ENCODE peak calls at places on chromosomes 7 and 10, in nine cellular contexts. One of them, this sample, is unnamed. For H3K4me1, the result is how much of the 10 kb centered on the place peaks cover.

GRCh38 chr7:136941815-136942214 is 73.4 kb downstream of the CHRM2 start:
- DNase-seq in esophagus squamous epithelium: no peak
- DNase-seq in heart right ventricle: no peak
- DNase-seq in spleen: no peak
- DNase-seq in lower lobe of right lung: no peak
- DNase-seq in GM23248: no peak
- DNase-seq in OCI-LY7: no peak
- DNase-seq in A549: no peak
- DNase-seq in iPS DF 6.9: no peak
- DNase-seq in this sample: no peak

GRCh38 chr7:47568569-47568968 is 13.3 kb downstream of the TNS3 start:
- DNase-seq in iPS DF 6.9: no peak
- DNase-seq in GM23248: no peak
- DNase-seq in esophagus squamous epithelium: no peak
- DNase-seq in lower lobe of right lung: peak
- DNase-seq in OCI-LY7: no peak
- DNase-seq in heart right ventricle: no peak
- DNase-seq in A549: no peak
- DNase-seq in spleen: peak
- DNase-seq in this sample: no peak

GRCh38 chr10:116451956-116452720 is 24.5 kb downstream of the PNLIPRP3 start:
- DNase-seq in heart right ventricle: no peak
- DNase-seq in A549: no peak
- DNase-seq in GM23248: no peak
- DNase-seq in iPS DF 6.9: no peak
- DNase-seq in esophagus squamous epithelium: no peak
- DNase-seq in lower lobe of right lung: no peak
- DNase-seq in OCI-LY7: no peak
- DNase-seq in spleen: no peak
- DNase-seq in this sample: no peak

GRCh38 chr7:134351424-134351823 is 34.7 kb upstream of the SLC35B4 start:
- DNase-seq in iPS DF 6.9: no peak
- DNase-seq in heart right ventricle: no peak
- DNase-seq in esophagus squamous epithelium: no peak
- DNase-seq in A549: no peak
- DNase-seq in lower lobe of right lung: no peak
- DNase-seq in OCI-LY7: no peak
- DNase-seq in GM23248: no peak
- DNase-seq in spleen: no peak
- DNase-seq in this sample: no peak

GRCh38 chr10:97393034-97393573 is 8.0 kb downstream of the RRP12 start:
- DNase-seq in lower lobe of right lung: no peak
- DNase-seq in GM23248: no peak
- DNase-seq in OCI-LY7: no peak
- DNase-seq in A549: no peak
- DNase-seq in esophagus squamous epithelium: no peak
- DNase-seq in iPS DF 6.9: no peak
- DNase-seq in spleen: no peak
- DNase-seq in heart right ventricle: no peak
- DNase-seq in this sample: no peak

GRCh38 chr10:22997102-22997501 is 69.2 kb downstream of the ARMC3 start:
- DNase-seq in A549: no peak
- DNase-seq in heart right ventricle: no peak
- DNase-seq in GM23248: peak
- DNase-seq in iPS DF 6.9: no peak
- DNase-seq in esophagus squamous epithelium: no peak
- DNase-seq in OCI-LY7: no peak
- DNase-seq in spleen: no peak
- DNase-seq in lower lobe of right lung: no peak
- DNase-seq in this sample: peak

GRCh38 chr10:123574299-123574698 is 91.9 kb upstream of the GPR26 start:
- DNase-seq in heart right ventricle: no peak
- DNase-seq in lower lobe of right lung: no peak
- DNase-seq in esophagus squamous epithelium: no peak
- DNase-seq in iPS DF 6.9: no peak
- DNase-seq in spleen: no peak
- DNase-seq in GM23248: no peak
- DNase-seq in OCI-LY7: no peak
- DNase-seq in A549: no peak
- DNase-seq in this sample: no peak

GRCh38 chr10:113027574-113028392 is 77.7 kb downstream of the TCF7L2 start:
- DNase-seq in GM23248: peak
- DNase-seq in OCI-LY7: no peak
- DNase-seq in spleen: no peak
- DNase-seq in A549: no peak
- DNase-seq in heart right ventricle: no peak
- DNase-seq in lower lobe of right lung: no peak
- DNase-seq in iPS DF 6.9: no peak
- DNase-seq in esophagus squamous epithelium: no peak
- DNase-seq in this sample: no peak

GRCh38 chr7:43072530-43072929 is 39.9 kb upstream of the HECW1 start:
- DNase-seq in lower lobe of right lung: no peak
- DNase-seq in iPS DF 6.9: no peak
- DNase-seq in heart right ventricle: no peak
- DNase-seq in A549: no peak
- DNase-seq in GM23248: no peak
- DNase-seq in OCI-LY7: peak
- DNase-seq in spleen: no peak
- DNase-seq in esophagus squamous epithelium: no peak
- DNase-seq in this sample: no peak

GRCh38 chr7:74291535-74291934 is 2.3 kb downstream of the CLIP2 start:
- DNase-seq in A549: no peak
- DNase-seq in lower lobe of right lung: no peak
- DNase-seq in spleen: no peak
- DNase-seq in iPS DF 6.9: no peak
- DNase-seq in GM23248: no peak
- DNase-seq in esophagus squamous epithelium: no peak
- DNase-seq in OCI-LY7: no peak
- DNase-seq in heart right ventricle: no peak
- DNase-seq in this sample: no peak

GRCh38 chr10:43336061-43336460 is 35.4 kb upstream of the FXYD4 start:
- DNase-seq in A549: no peak
- DNase-seq in GM23248: no peak
- DNase-seq in lower lobe of right lung: no peak
- DNase-seq in spleen: no peak
- DNase-seq in OCI-LY7: no peak
- DNase-seq in esophagus squamous epithelium: no peak
- DNase-seq in heart right ventricle: no peak
- DNase-seq in iPS DF 6.9: no peak
- DNase-seq in this sample: no peak

GRCh38 chr10:8043569-8044306 is 10.8 kb upstream of the GATA3 start:
- DNase-seq in iPS DF 6.9: no peak
- DNase-seq in A549: no peak
- DNase-seq in esophagus squamous epithelium: no peak
- DNase-seq in spleen: no peak
- DNase-seq in GM23248: no peak
- DNase-seq in heart right ventricle: no peak
- DNase-seq in OCI-LY7: no peak
- DNase-seq in lower lobe of right lung: no peak
- DNase-seq in this sample: no peak

GRCh38 chr7:84548366-84549085 is 353.9 kb upstream of the SEMA3A start:
- DNase-seq in heart right ventricle: no peak
- DNase-seq in spleen: no peak
- DNase-seq in GM23248: peak
- DNase-seq in esophagus squamous epithelium: no peak
- DNase-seq in iPS DF 6.9: peak
- DNase-seq in OCI-LY7: no peak
- DNase-seq in A549: no peak
- DNase-seq in lower lobe of right lung: no peak
- DNase-seq in this sample: no peak

GRCh38 chr10:43214071-43214955 is 52.6 kb downstream of the RASGEF1A start:
- DNase-seq in lower lobe of right lung: no peak
- DNase-seq in spleen: peak
- DNase-seq in esophagus squamous epithelium: no peak
- DNase-seq in GM23248: peak
- DNase-seq in OCI-LY7: no peak
- DNase-seq in heart right ventricle: no peak
- DNase-seq in iPS DF 6.9: no peak
- DNase-seq in A549: peak
- DNase-seq in this sample: no peak

GRCh38 chr10:90742189-90742588 is 115.7 kb downstream of the HTR7 start:
- DNase-seq in esophagus squamous epithelium: no peak
- DNase-seq in heart right ventricle: no peak
- DNase-seq in OCI-LY7: no peak
- DNase-seq in GM23248: peak
- DNase-seq in iPS DF 6.9: no peak
- DNase-seq in A549: no peak
- DNase-seq in spleen: no peak
- DNase-seq in lower lobe of right lung: no peak
- DNase-seq in this sample: peak

GRCh38 chr10:69324583-69324982 is 46.3 kb downstream of the HK1 start:
- DNase-seq in spleen: no peak
- DNase-seq in OCI-LY7: no peak
- DNase-seq in iPS DF 6.9: no peak
- DNase-seq in GM23248: no peak
- DNase-seq in A549: no peak
- DNase-seq in esophagus squamous epithelium: no peak
- DNase-seq in heart right ventricle: no peak
- DNase-seq in lower lobe of right lung: no peak
- DNase-seq in this sample: no peak

GRCh38 chr10:49768329-49768728 is 6.2 kb upstream of the OGDHL start:
- DNase-seq in esophagus squamous epithelium: no peak
- DNase-seq in iPS DF 6.9: no peak
- DNase-seq in A549: no peak
- DNase-seq in GM23248: no peak
- DNase-seq in heart right ventricle: no peak
- DNase-seq in OCI-LY7: no peak
- DNase-seq in spleen: no peak
- DNase-seq in lower lobe of right lung: no peak
- DNase-seq in this sample: no peak

GRCh38 chr7:82631998-82632397 is 188.4 kb upstream of the CACNA2D1 start:
- DNase-seq in esophagus squamous epithelium: no peak
- DNase-seq in iPS DF 6.9: no peak
- DNase-seq in A549: no peak
- DNase-seq in OCI-LY7: no peak
- DNase-seq in spleen: no peak
- DNase-seq in GM23248: peak
- DNase-seq in heart right ventricle: no peak
- DNase-seq in lower lobe of right lung: no peak
- DNase-seq in this sample: no peak

GRCh38 chr7:135748770-135749169 is at the start of gene FAM180A:
- DNase-seq in GM23248: peak
- DNase-seq in iPS DF 6.9: no peak
- DNase-seq in esophagus squamous epithelium: no peak
- DNase-seq in OCI-LY7: no peak
- DNase-seq in heart right ventricle: peak
- DNase-seq in lower lobe of right lung: no peak
- DNase-seq in A549: no peak
- DNase-seq in spleen: no peak
- DNase-seq in this sample: peak

GRCh38 chr7:3008386-3008785 is 35.3 kb downstream of the CARD11 start:
- DNase-seq in OCI-LY7: no peak
- DNase-seq in iPS DF 6.9: no peak
- DNase-seq in esophagus squamous epithelium: no peak
- DNase-seq in GM23248: no peak
- DNase-seq in lower lobe of right lung: no peak
- DNase-seq in A549: no peak
- DNase-seq in spleen: no peak
- DNase-seq in heart right ventricle: no peak
- DNase-seq in this sample: no peak

GRCh38 chr10:89278034-89278535 is 23.8 kb upstream of the IFIT2 start:
- DNase-seq in lower lobe of right lung: no peak
- DNase-seq in spleen: no peak
- DNase-seq in esophagus squamous epithelium: no peak
- DNase-seq in heart right ventricle: peak
- DNase-seq in OCI-LY7: no peak
- DNase-seq in A549: peak
- DNase-seq in GM23248: peak
- DNase-seq in iPS DF 6.9: no peak
- DNase-seq in this sample: peak

GRCh38 chr7:567305-567883 is 47.7 kb upstream of the PDGFA start:
- DNase-seq in heart right ventricle: no peak
- DNase-seq in lower lobe of right lung: no peak
- DNase-seq in OCI-LY7: no peak
- DNase-seq in esophagus squamous epithelium: no peak
- DNase-seq in GM23248: no peak
- DNase-seq in A549: no peak
- DNase-seq in spleen: no peak
- DNase-seq in iPS DF 6.9: no peak
- DNase-seq in this sample: no peak
- H3K4me1 ChIP-seq in heart right ventricle: under half
- H3K4me1 ChIP-seq in lower lobe of right lung: under half
- H3K4me1 ChIP-seq in OCI-LY7: under half
- H3K4me1 ChIP-seq in esophagus squamous epithelium: under half
- H3K4me1 ChIP-seq in GM23248: under half
- H3K4me1 ChIP-seq in A549: under half
- H3K4me1 ChIP-seq in spleen: under half
- H3K4me1 ChIP-seq in iPS DF 6.9: under half
- H3K4me1 ChIP-seq in this sample: under half

GRCh38 chr7:23210502-23210901 is 28.7 kb downstream of the NUP42 start:
- DNase-seq in OCI-LY7: no peak
- DNase-seq in A549: no peak
- DNase-seq in iPS DF 6.9: no peak
- DNase-seq in GM23248: no peak
- DNase-seq in esophagus squamous epithelium: no peak
- DNase-seq in heart right ventricle: no peak
- DNase-seq in lower lobe of right lung: no peak
- DNase-seq in spleen: no peak
- DNase-seq in this sample: no peak
- H3K27ac ChIP-seq in OCI-LY7: no peak
- H3K27ac ChIP-seq in A549: no peak
- H3K27ac ChIP-seq in iPS DF 6.9: no peak
- H3K27ac ChIP-seq in GM23248: no peak
- H3K27ac ChIP-seq in esophagus squamous epithelium: no peak
- H3K27ac ChIP-seq in heart right ventricle: no peak
- H3K27ac ChIP-seq in lower lobe of right lung: no peak
- H3K27ac ChIP-seq in spleen: peak
- H3K27ac ChIP-seq in this sample: no peak

GRCh38 chr7:155840262-155840885 is 28.1 kb upstream of the SHH start:
- DNase-seq in iPS DF 6.9: no peak
- DNase-seq in esophagus squamous epithelium: no peak
- DNase-seq in heart right ventricle: no peak
- DNase-seq in lower lobe of right lung: no peak
- DNase-seq in spleen: no peak
- DNase-seq in OCI-LY7: no peak
- DNase-seq in A549: no peak
- DNase-seq in GM23248: no peak
- DNase-seq in this sample: no peak
- H3K4me1 ChIP-seq in iPS DF 6.9: under half
- H3K4me1 ChIP-seq in esophagus squamous epithelium: under half
- H3K4me1 ChIP-seq in heart right ventricle: under half
- H3K4me1 ChIP-seq in lower lobe of right lung: under half
- H3K4me1 ChIP-seq in spleen: under half
- H3K4me1 ChIP-seq in OCI-LY7: under half
- H3K4me1 ChIP-seq in A549: under half
- H3K4me1 ChIP-seq in GM23248: under half
- H3K4me1 ChIP-seq in this sample: under half

DNA sequence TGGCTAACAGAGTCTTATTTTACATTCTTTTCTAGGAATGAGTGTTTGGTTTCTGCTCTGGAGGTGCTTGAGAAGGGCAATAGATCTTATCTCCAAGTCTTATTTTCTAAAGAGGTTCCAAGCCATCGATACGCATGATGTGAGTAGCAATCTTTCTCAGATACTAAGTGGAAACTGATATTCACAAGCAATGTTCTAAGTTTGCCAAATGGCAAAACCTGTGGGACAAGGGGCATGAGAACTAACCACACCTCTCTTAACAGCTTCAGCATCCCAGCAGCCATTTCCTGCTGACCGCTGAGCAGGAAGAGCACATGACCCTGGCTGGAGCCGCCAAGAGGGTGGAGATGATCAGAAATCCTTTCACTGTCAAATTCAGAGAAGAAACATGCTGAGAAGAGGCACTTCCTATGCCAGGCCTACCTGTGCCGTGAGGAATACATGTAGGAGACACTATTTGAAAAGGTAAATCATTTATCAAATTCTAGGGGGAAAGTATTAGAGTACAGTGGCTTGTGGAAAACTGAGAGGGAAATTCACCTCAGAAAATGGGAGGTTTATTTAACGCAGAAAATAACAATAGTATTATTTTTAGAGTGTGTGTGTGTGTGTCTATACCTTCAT is 35.2 kb downstream of the CCDC71L start:
- DNase-seq in OCI-LY7: no peak
- DNase-seq in A549: no peak
- DNase-seq in esophagus squamous epithelium: no peak
- DNase-seq in iPS DF 6.9: no peak
- DNase-seq in heart right ventricle: peak
- DNase-seq in spleen: no peak
- DNase-seq in lower lobe of right lung: no peak
- DNase-seq in GM23248: no peak
- DNase-seq in this sample: no peak
- H3K27ac ChIP-seq in OCI-LY7: no peak
- H3K27ac ChIP-seq in A549: no peak
- H3K27ac ChIP-seq in esophagus squamous epithelium: no peak
- H3K27ac ChIP-seq in iPS DF 6.9: no peak
- H3K27ac ChIP-seq in heart right ventricle: no peak
- H3K27ac ChIP-seq in spleen: no peak
- H3K27ac ChIP-seq in lower lobe of right lung: no peak
- H3K27ac ChIP-seq in GM23248: no peak
- H3K27ac ChIP-seq in this sample: no peak